ENCODE peak calls at places on chromosomes 7 and 10, in six cellular contexts. One of them, this sample, is unnamed.

GRCh38 chr10:74502963-74503608 is 323.3 kb upstream of the KAT6B start:
- DNase-seq in choroid plexus epithelial cell: peak
- DNase-seq in HTR-8/SVneo: peak
- DNase-seq in hippocampal formation: no peak
- DNase-seq in dorsolateral prefrontal cortex: no peak
- DNase-seq in A549: no peak
- DNase-seq in this sample: no peak

GRCh38 chr10:78516741-78517140 is 483.1 kb downstream of the RPS24 start:
- DNase-seq in hippocampal formation: no peak
- DNase-seq in choroid plexus epithelial cell: no peak
- DNase-seq in A549: no peak
- DNase-seq in HTR-8/SVneo: no peak
- DNase-seq in dorsolateral prefrontal cortex: no peak
- DNase-seq in this sample: no peak

GRCh38 chr10:36703179-36703578 is 422.2 kb upstream of the ANKRD30A start:
- DNase-seq in A549: no peak
- DNase-seq in hippocampal formation: peak
- DNase-seq in choroid plexus epithelial cell: no peak
- DNase-seq in dorsolateral prefrontal cortex: no peak
- DNase-seq in HTR-8/SVneo: no peak
- DNase-seq in this sample: no peak

GRCh38 chr7:105924950-105925349 is 38.1 kb upstream of the CDHR3 start:
- DNase-seq in HTR-8/SVneo: no peak
- DNase-seq in choroid plexus epithelial cell: no peak
- DNase-seq in hippocampal formation: no peak
- DNase-seq in A549: no peak
- DNase-seq in dorsolateral prefrontal cortex: no peak
- DNase-seq in this sample: no peak

GRCh38 chr7:29243777-29244655 is 49.4 kb downstream of the CHN2 start:
- DNase-seq in HTR-8/SVneo: no peak
- DNase-seq in A549: peak
- DNase-seq in dorsolateral prefrontal cortex: no peak
- DNase-seq in hippocampal formation: no peak
- DNase-seq in choroid plexus epithelial cell: no peak
- DNase-seq in this sample: no peak

GRCh38 chr10:72274730-72275350 is 1.1 kb downstream of the DDIT4 start:
- DNase-seq in choroid plexus epithelial cell: peak
- DNase-seq in A549: peak
- DNase-seq in hippocampal formation: no peak
- DNase-seq in HTR-8/SVneo: no peak
- DNase-seq in dorsolateral prefrontal cortex: peak
- DNase-seq in this sample: peak

GRCh38 chr10:62853710-62854109 is 37.5 kb upstream of the EGR2 start:
- DNase-seq in HTR-8/SVneo: no peak
- DNase-seq in A549: no peak
- DNase-seq in dorsolateral prefrontal cortex: no peak
- DNase-seq in hippocampal formation: no peak
- DNase-seq in choroid plexus epithelial cell: peak
- DNase-seq in this sample: no peak

GRCh38 chr7:117582219-117582704 is 102.4 kb downstream of the CFTR start:
- DNase-seq in hippocampal formation: no peak
- DNase-seq in dorsolateral prefrontal cortex: no peak
- DNase-seq in choroid plexus epithelial cell: peak
- DNase-seq in HTR-8/SVneo: peak
- DNase-seq in A549: peak
- DNase-seq in this sample: peak

GRCh38 chr10:131398166-131398565 is 86.6 kb upstream of the TCERG1L start:
- DNase-seq in choroid plexus epithelial cell: no peak
- DNase-seq in HTR-8/SVneo: no peak
- DNase-seq in A549: no peak
- DNase-seq in dorsolateral prefrontal cortex: no peak
- DNase-seq in hippocampal formation: no peak
- DNase-seq in this sample: no peak

GRCh38 chr10:124741922-124742417 is 2.2 kb downstream of the FAM53B start:
- DNase-seq in choroid plexus epithelial cell: no peak
- DNase-seq in A549: no peak
- DNase-seq in HTR-8/SVneo: no peak
- DNase-seq in hippocampal formation: peak
- DNase-seq in dorsolateral prefrontal cortex: no peak
- DNase-seq in this sample: no peak

GRCh38 chr7:27181795-27182275 is 3.2 kb downstream of the HOXA11 start:
- DNase-seq in HTR-8/SVneo: no peak
- DNase-seq in hippocampal formation: no peak
- DNase-seq in dorsolateral prefrontal cortex: no peak
- DNase-seq in choroid plexus epithelial cell: no peak
- DNase-seq in A549: no peak
- DNase-seq in this sample: no peak

GRCh38 chr10:132199854-132200311 is 13.1 kb downstream of the DPYSL4 start:
- DNase-seq in A549: no peak
- DNase-seq in HTR-8/SVneo: no peak
- DNase-seq in choroid plexus epithelial cell: no peak
- DNase-seq in dorsolateral prefrontal cortex: no peak
- DNase-seq in hippocampal formation: no peak
- DNase-seq in this sample: no peak

GRCh38 chr7:99142727-99143521 is 984 bp downstream of the SMURF1 start:
- DNase-seq in hippocampal formation: peak
- DNase-seq in A549: peak
- DNase-seq in dorsolateral prefrontal cortex: peak
- DNase-seq in choroid plexus epithelial cell: peak
- DNase-seq in HTR-8/SVneo: peak
- DNase-seq in this sample: peak

GRCh38 chr7:126791306-126791705 is 461.4 kb downstream of the GRM8 start:
- DNase-seq in HTR-8/SVneo: no peak
- DNase-seq in dorsolateral prefrontal cortex: no peak
- DNase-seq in A549: no peak
- DNase-seq in hippocampal formation: peak
- DNase-seq in choroid plexus epithelial cell: peak
- DNase-seq in this sample: no peak

GRCh38 chr10:59465089-59465488 is 102.7 kb upstream of the FAM13C start:
- DNase-seq in dorsolateral prefrontal cortex: no peak
- DNase-seq in hippocampal formation: peak
- DNase-seq in HTR-8/SVneo: no peak
- DNase-seq in choroid plexus epithelial cell: peak
- DNase-seq in A549: peak
- DNase-seq in this sample: no peak

GRCh38 chr7:100208911-100209408 is 10.8 kb upstream of the PVRIG start:
- DNase-seq in hippocampal formation: no peak
- DNase-seq in choroid plexus epithelial cell: no peak
- DNase-seq in A549: no peak
- DNase-seq in HTR-8/SVneo: no peak
- DNase-seq in dorsolateral prefrontal cortex: no peak
- DNase-seq in this sample: no peak

GRCh38 chr7:46449743-46450142 is 528.7 kb upstream of the IGFBP3 start:
- DNase-seq in A549: no peak
- DNase-seq in hippocampal formation: no peak
- DNase-seq in choroid plexus epithelial cell: no peak
- DNase-seq in dorsolateral prefrontal cortex: no peak
- DNase-seq in HTR-8/SVneo: no peak
- DNase-seq in this sample: no peak

GRCh38 chr7:106400990-106401389 is 116.2 kb upstream of the NAMPT start:
- DNase-seq in hippocampal formation: no peak
- DNase-seq in A549: no peak
- DNase-seq in HTR-8/SVneo: no peak
- DNase-seq in choroid plexus epithelial cell: no peak
- DNase-seq in dorsolateral prefrontal cortex: no peak
- DNase-seq in this sample: no peak

GRCh38 chr7:98216941-98217622 is 5.8 kb downstream of the BHLHA15 start:
- DNase-seq in A549: no peak
- DNase-seq in HTR-8/SVneo: no peak
- DNase-seq in hippocampal formation: no peak
- DNase-seq in choroid plexus epithelial cell: no peak
- DNase-seq in dorsolateral prefrontal cortex: no peak
- DNase-seq in this sample: no peak

GRCh38 chr7:5426226-5426475 is 2.5 kb upstream of the TNRC18 start:
- DNase-seq in A549: no peak
- DNase-seq in choroid plexus epithelial cell: peak
- DNase-seq in HTR-8/SVneo: no peak
- DNase-seq in dorsolateral prefrontal cortex: no peak
- DNase-seq in hippocampal formation: peak
- DNase-seq in this sample: no peak

GRCh38 chr7:18715988-18716387 is 220.4 kb downstream of the HDAC9 start:
- DNase-seq in HTR-8/SVneo: no peak
- DNase-seq in dorsolateral prefrontal cortex: no peak
- DNase-seq in hippocampal formation: no peak
- DNase-seq in choroid plexus epithelial cell: no peak
- DNase-seq in A549: no peak
- DNase-seq in this sample: no peak

GRCh38 chr7:102063736-102064135 is 222.9 kb upstream of the SH2B2 start:
- DNase-seq in HTR-8/SVneo: no peak
- DNase-seq in hippocampal formation: no peak
- DNase-seq in A549: peak
- DNase-seq in choroid plexus epithelial cell: no peak
- DNase-seq in dorsolateral prefrontal cortex: no peak
- DNase-seq in this sample: no peak

GRCh38 chr10:43970018-43970698 is 321.5 kb upstream of the ZNF32 start:
- DNase-seq in choroid plexus epithelial cell: no peak
- DNase-seq in HTR-8/SVneo: no peak
- DNase-seq in hippocampal formation: no peak
- DNase-seq in dorsolateral prefrontal cortex: no peak
- DNase-seq in A549: no peak
- DNase-seq in this sample: no peak

GRCh38 chr7:7732566-7733290 is 14.3 kb upstream of the RPA3 start:
- DNase-seq in A549: no peak
- DNase-seq in choroid plexus epithelial cell: peak
- DNase-seq in HTR-8/SVneo: peak
- DNase-seq in hippocampal formation: no peak
- DNase-seq in dorsolateral prefrontal cortex: no peak
- DNase-seq in this sample: no peak

GRCh38 chr10:78529262-78529661 is 495.6 kb downstream of the RPS24 start:
- DNase-seq in hippocampal formation: no peak
- DNase-seq in choroid plexus epithelial cell: no peak
- DNase-seq in A549: no peak
- DNase-seq in HTR-8/SVneo: no peak
- DNase-seq in dorsolateral prefrontal cortex: no peak
- DNase-seq in this sample: no peak

GRCh38 chr7:84482476-84482875 is 287.9 kb upstream of the SEMA3A start:
- DNase-seq in HTR-8/SVneo: no peak
- DNase-seq in A549: no peak
- DNase-seq in hippocampal formation: no peak
- DNase-seq in choroid plexus epithelial cell: no peak
- DNase-seq in dorsolateral prefrontal cortex: no peak
- DNase-seq in this sample: no peak

GRCh38 chr10:103772096-103772845 is 83.1 kb downstream of the SH3PXD2A start:
- DNase-seq in choroid plexus epithelial cell: peak
- DNase-seq in HTR-8/SVneo: peak
- DNase-seq in A549: peak
- DNase-seq in hippocampal formation: no peak
- DNase-seq in dorsolateral prefrontal cortex: peak
- DNase-seq in this sample: peak

GRCh38 chr7:139595806-139596205 is 72.3 kb downstream of the CLEC2L start:
- DNase-seq in choroid plexus epithelial cell: no peak
- DNase-seq in hippocampal formation: no peak
- DNase-seq in dorsolateral prefrontal cortex: no peak
- DNase-seq in A549: no peak
- DNase-seq in HTR-8/SVneo: no peak
- DNase-seq in this sample: no peak

GRCh38 chr10:17444062-17444714 is 10.2 kb downstream of the ST8SIA6 start:
- DNase-seq in A549: no peak
- DNase-seq in hippocampal formation: no peak
- DNase-seq in dorsolateral prefrontal cortex: no peak
- DNase-seq in HTR-8/SVneo: no peak
- DNase-seq in choroid plexus epithelial cell: no peak
- DNase-seq in this sample: no peak

GRCh38 chr7:36015733-36016132 is 137.3 kb upstream of the EEPD1 start:
- DNase-seq in HTR-8/SVneo: peak
- DNase-seq in A549: no peak
- DNase-seq in hippocampal formation: no peak
- DNase-seq in choroid plexus epithelial cell: peak
- DNase-seq in dorsolateral prefrontal cortex: no peak
- DNase-seq in this sample: no peak

GRCh38 chr10:17802350-17802749 is 6.8 kb upstream of the MRC1 start:
- DNase-seq in A549: no peak
- DNase-seq in hippocampal formation: no peak
- DNase-seq in choroid plexus epithelial cell: no peak
- DNase-seq in HTR-8/SVneo: no peak
- DNase-seq in dorsolateral prefrontal cortex: no peak
- DNase-seq in this sample: no peak

This sample was measured in right cardiac atrium.